ENCODE peak calls at places on chromosomes 13 and 19, in six cellular contexts. I is tibial artery, V is heart right ventricle, S is ovary, B is thoracic aorta, R is GM23338. X is an unnamed sample.

GRCh38 chr13:99843872-99844271 is 127.7 kb downstream of the ZIC5 start:
- DNase-seq in I (no peak), V (no peak), S (no peak), B (no peak), R (no peak), X (no peak)

GRCh38 chr13:20442370-20442769 is 83.3 kb downstream of the CRYL1 start:
- DNase-seq in I (no peak), V (no peak), S (no peak), B (no peak), R (no peak), X (no peak)

GRCh38 chr13:36904219-36904618 is 15.8 kb downstream of the SMAD9 start:
- DNase-seq in I (no peak), V (no peak), S (no peak), B (no peak), R (no peak), X (peak; percentile 44)

GRCh38 chr19:1389033-1389940 is 5.6 kb downstream of the NDUFS7 start:
- DNase-seq in I (no peak), V (no peak), S (no peak), B (no peak), R (no peak), X (no peak)

GRCh38 chr19:55457683-55458457 is 3.6 kb downstream of the ISOC2 start:
- DNase-seq in I (no peak), V (no peak), S (no peak), B (no peak), R (no peak), X (no peak)

GRCh38 chr19:55674459-55674840 is 576 bp upstream of the EPN1 start:
- DNase-seq in I (no peak), V (no peak), S (no peak), B (no peak), R (no peak), X (no peak)

GRCh38 chr13:99855516-99855915 is 116.1 kb downstream of the ZIC5 start:
- DNase-seq in I (no peak), V (no peak), S (no peak), B (no peak), R (no peak), X (no peak)

GRCh38 chr13:101178394-101178793 is 237.9 kb downstream of the NALCN start:
- DNase-seq in I (no peak), V (no peak), S (no peak), B (no peak), R (no peak), X (no peak)

GRCh38 chr13:20924758-20925394 is 22.3 kb upstream of the XPO4 start:
- DNase-seq in I (peak; percentile 75), V (peak; percentile 46), S (peak; percentile 73), B (no peak), R (peak; percentile 97), X (peak; percentile 84)

GRCh38 chr19:41427647-41428480 is 690 bp upstream of the B3GNT8 start:
- DNase-seq in I (peak; percentile 52), V (peak; percentile 44), S (peak; percentile 55), B (no peak), R (peak; percentile 63), X (peak; percentile 54)

GRCh38 chr13:99276706-99277105 is 18.5 kb upstream of the GPR18 start:
- DNase-seq in I (no peak), V (no peak), S (no peak), B (no peak), R (peak; percentile 71), X (no peak)

GRCh38 chr13:26946675-26947342 is 186.2 kb upstream of the GPR12 start:
- DNase-seq in I (no peak), V (no peak), S (no peak), B (no peak), R (peak; percentile 74), X (no peak)

GRCh38 chr13:113579686-113580085 is 4.9 kb upstream of the TFDP1 start:
- DNase-seq in I (no peak), V (no peak), S (no peak), B (no peak), R (no peak), X (no peak)

GRCh38 chr13:101590479-101590878 is 138.0 kb downstream of the ITGBL1 start:
- DNase-seq in I (no peak), V (no peak), S (no peak), B (no peak), R (no peak), X (no peak)

GRCh38 chr13:106493569-106493968 is 41.9 kb downstream of the EFNB2 start:
- DNase-seq in I (peak; percentile 47), V (no peak), S (no peak), B (no peak), R (no peak), X (no peak)

GRCh38 chr19:15091918-15092753 is 10.1 kb downstream of the OR1I1 start:
- DNase-seq in I (no peak), V (peak; percentile 15), S (no peak), B (no peak), R (peak; percentile 91), X (peak; percentile 48)

GRCh38 chr13:23381877-23382276 is 51.6 kb downstream of the SACS start:
- DNase-seq in I (no peak), V (no peak), S (no peak), B (no peak), R (no peak), X (no peak)

GRCh38 chr13:23380534-23380933 is 53.0 kb downstream of the SACS start:
- DNase-seq in I (no peak), V (no peak), S (no peak), B (no peak), R (no peak), X (no peak)

GRCh38 chr13:23378009-23378632 is 55.4 kb downstream of the SACS start:
- DNase-seq in I (peak; percentile 37), V (no peak), S (no peak), B (peak; percentile 66), R (peak; percentile 33), X (peak; percentile 37)

GRCh38 chr13:23375007-23375971 is 58.2 kb downstream of the SACS start:
- DNase-seq in I (peak; percentile 94), V (peak; percentile 99), S (peak; percentile 98), B (peak; percentile 73), R (peak; percentile 93), X (peak; percentile 96)

GRCh38 chr13:23377603-23378002 is 55.9 kb downstream of the SACS start:
- DNase-seq in I (no peak), V (no peak), S (no peak), B (no peak), R (no peak), X (no peak)
- H3K4me1 ChIP-seq in I (no peaks in the 10 kb centered on the region), V (peaks cover 66% of the 10 kb centered on the region), S (peaks cover 7% of the 10 kb centered on the region), B (peaks cover 64% of the 10 kb centered on the region), R (peaks cover 23% of the 10 kb centered on the region), X (no peaks in the 10 kb centered on the region)

DNA sequence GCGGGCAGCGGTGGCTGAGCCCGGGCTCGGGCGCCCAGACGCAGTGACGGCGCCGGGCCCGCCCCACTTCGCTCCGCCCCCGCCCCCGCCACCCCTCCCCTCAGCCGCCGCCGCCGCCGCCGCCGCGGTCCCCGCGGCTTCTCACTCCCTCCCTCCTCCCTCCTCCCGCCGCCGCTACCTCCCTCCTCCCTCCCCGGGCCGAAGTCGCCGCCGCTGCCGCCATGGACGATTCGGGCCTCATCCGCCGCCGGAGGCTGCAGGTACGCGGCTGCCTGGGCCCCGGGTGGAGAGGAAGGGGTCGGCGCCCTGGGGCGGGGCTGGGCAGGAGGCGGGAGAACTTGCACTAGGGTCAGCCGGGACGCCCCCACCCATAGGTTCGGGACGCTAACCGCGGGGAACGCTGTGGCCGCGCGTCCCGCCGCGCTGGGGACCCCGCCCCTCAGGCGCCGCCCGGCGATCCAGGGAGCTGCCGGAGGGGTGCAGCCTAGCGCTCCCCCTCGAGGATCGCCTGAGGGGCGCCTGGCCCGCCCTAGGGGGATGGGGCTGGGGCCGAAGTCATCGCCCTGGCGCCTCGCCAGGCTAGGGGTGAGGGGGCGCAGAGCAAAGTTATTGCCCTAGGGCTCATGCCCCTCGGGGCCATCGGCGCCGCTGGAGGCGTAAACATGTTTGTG is 497 bp downstream of the RTBDN start:
- DNase-seq in I (no peak), V (peak; percentile 22), S (no peak), B (no peak), R (peak; percentile 74), X (peak; percentile 39)
- TF ChIP-seq CTCF in I (no peak), V (no peak), S (no peak), B (no peak), R (no peak), X (no peak)

GRCh38 chr13:23583491-23583890 is 13.3 kb downstream of the TNFRSF19 start:
- DNase-seq in I (no peak), V (no peak), S (no peak), B (no peak), R (no peak), X (no peak)

GRCh38 chr13:23584275-23584674 is 14.1 kb downstream of the TNFRSF19 start:
- DNase-seq in I (no peak), V (no peak), S (no peak), B (no peak), R (no peak), X (no peak)

GRCh38 chr13:23588576-23589141 is 18.4 kb downstream of the TNFRSF19 start:
- DNase-seq in I (no peak), V (no peak), S (no peak), B (no peak), R (no peak), X (no peak)

GRCh38 chr13:23586336-23586735 is 16.1 kb downstream of the TNFRSF19 start:
- DNase-seq in I (no peak), V (no peak), S (no peak), B (no peak), R (no peak), X (no peak)
- H3K27ac ChIP-seq in I (no peak overlapping the region), V (no peak overlapping the region), S (no peak overlapping the region), B (no peak overlapping the region), R (no peak overlapping the region), X (no peak overlapping the region)

GRCh38 chr13:42272776-42273175 is 824 bp downstream of the AKAP11 start:
- DNase-seq in I (no peak), V (no peak), S (no peak), B (no peak), R (no peak), X (no peak)
- H3K4me1 ChIP-seq in I (no peaks in the 10 kb centered on the region), V (peaks cover 25% of the 10 kb centered on the region), S (peaks cover 7% of the 10 kb centered on the region), B (peaks cover 19% of the 10 kb centered on the region), R (peaks cover 35% of the 10 kb centered on the region), X (peaks cover 3% of the 10 kb centered on the region)

DNA sequence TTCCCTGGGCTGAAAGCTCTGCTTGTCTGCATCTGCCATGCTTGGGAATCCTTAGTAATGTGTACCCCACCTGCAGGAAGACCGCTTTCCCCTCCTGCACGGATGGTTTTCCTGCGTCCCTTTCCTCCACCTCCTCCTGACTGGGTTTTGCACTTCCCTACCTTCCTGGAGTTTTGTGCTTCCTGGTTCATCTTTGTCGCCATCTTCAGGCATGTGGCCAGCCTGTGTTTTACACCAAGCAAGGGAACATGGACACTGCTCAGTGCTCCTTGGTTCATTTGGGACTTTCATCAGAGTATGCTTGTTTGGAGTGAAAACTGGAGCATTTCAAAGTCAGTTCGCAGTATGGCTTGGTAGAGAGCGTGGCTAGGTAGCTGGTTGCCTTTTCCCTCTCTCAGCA is 30.7 kb downstream of the ERICH6B start:
- DNase-seq in I (no peak), V (no peak), S (no peak), B (no peak), R (peak; percentile 43), X (no peak)
- TF ChIP-seq CTCF in I (no peak), V (no peak), S (no peak), B (no peak), R (peak; percentile 39), X (no peak)

GRCh38 chr19:36182612-36183454 is 30.6 kb upstream of the COX7A1 start:
- DNase-seq in I (no peak), V (no peak), S (no peak), B (no peak), R (peak; percentile 84), X (no peak)
- H3K27ac ChIP-seq in I (no peak overlapping the region), V (peak overlapping the region; percentile 42), S (no peak overlapping the region), B (peak overlapping the region; percentile 34), R (peak overlapping the region; percentile 68), X (no peak overlapping the region)